ENCODE peak calls at places on chromosomes 16 and 17, in seven cellular contexts. L is activated CD4-positive, alpha-beta memory T cell treated with anti-CD3 and anti-CD28 coated beads, Interleukin-2, amount 10 ng/mL, durations not matched to agents 7 days and 5 days; S is C1 segment of cervical spinal cord; Q is upper lobe of right lung; V is breast epithelium; J is activated CD8-positive, alpha-beta memory T cell treated with anti-CD3 and anti-CD28 coated beads for 48 hours; Z is HS-27A. N is an unnamed sample.

GRCh38 chr17:2697611-2698162 is 13.9 kb downstream of the CLUH start:
- DNase-seq in L (no peak), S (no peak), Q (no peak), V (peak; percentile 34), J (no peak), Z (no peak), N (peak; percentile 62)

GRCh38 chr17:81601525-81602120 is 35.3 kb downstream of the NPLOC4 start:
- DNase-seq in L (peak; percentile 46), S (no peak), Q (no peak), V (no peak), J (no peak), Z (peak; percentile 9), N (no peak)

GRCh38 chr17:51064061-51064735 is 56.5 kb downstream of the SPAG9 start:
- DNase-seq in L (no peak), S (no peak), Q (no peak), V (no peak), J (no peak), Z (no peak), N (no peak)

GRCh38 chr16:51723016-51723724 is 572.1 kb upstream of the SALL1 start:
- DNase-seq in L (no peak), S (no peak), Q (no peak), V (no peak), J (no peak), Z (no peak), N (no peak)

GRCh38 chr17:67095803-67096202 is 51.4 kb downstream of the CACNG1 start:
- DNase-seq in L (no peak), S (no peak), Q (no peak), V (no peak), J (no peak), Z (no peak), N (no peak)

GRCh38 chr16:52398491-52398960 is 148.4 kb downstream of the TOX3 start:
- DNase-seq in L (no peak), S (no peak), Q (no peak), V (no peak), J (no peak), Z (no peak), N (no peak)

GRCh38 chr17:40363480-40363838 is 1.1 kb downstream of the GJD3 start:
- DNase-seq in L (no peak), S (no peak), Q (peak; percentile 79), V (no peak), J (no peak), Z (no peak), N (peak; percentile 60)

GRCh38 chr16:2057438-2057837 is 9.7 kb downstream of the TSC2 start:
- DNase-seq in L (no peak), S (no peak), Q (no peak), V (no peak), J (no peak), Z (no peak), N (no peak)

GRCh38 chr17:2916362-2916928 is 120.2 kb downstream of the RAP1GAP2 start:
- DNase-seq in L (no peak), S (no peak), Q (no peak), V (no peak), J (no peak), Z (no peak), N (no peak)

GRCh38 chr16:70374213-70374612 is 27.5 kb downstream of the DDX19A start:
- DNase-seq in L (no peak), S (no peak), Q (no peak), V (no peak), J (no peak), Z (no peak), N (no peak)

GRCh38 chr17:50564916-50565315 is 4.4 kb downstream of the CACNA1G start:
- DNase-seq in L (no peak), S (no peak), Q (no peak), V (no peak), J (no peak), Z (no peak), N (no peak)

GRCh38 chr17:82952019-82952418 is 112.2 kb upstream of the ZNF750 start:
- DNase-seq in L (no peak), S (no peak), Q (peak; percentile 41), V (peak; percentile 37), J (no peak), Z (no peak), N (peak; percentile 32)

GRCh38 chr17:73090396-73091202 is 1.9 kb downstream of the SLC39A11 start:
- DNase-seq in L (no peak), S (no peak), Q (no peak), V (no peak), J (no peak), Z (no peak), N (no peak)

GRCh38 chr16:85416267-85417109 is 196.6 kb upstream of the GSE1 start:
- DNase-seq in L (peak; percentile 72), S (no peak), Q (peak; percentile 94), V (peak; percentile 74), J (peak; percentile 60), Z (no peak), N (peak; percentile 67)

GRCh38 chr17:63116228-63116627 is 150.2 kb downstream of the TANC2 start:
- DNase-seq in L (no peak), S (no peak), Q (no peak), V (no peak), J (no peak), Z (no peak), N (no peak)

GRCh38 chr16:10835281-10835931 is 16.8 kb upstream of the TVP23A start:
- DNase-seq in L (peak; percentile 54), S (no peak), Q (peak; percentile 28), V (no peak), J (peak; percentile 19), Z (no peak), N (no peak)

GRCh38 chr16:82888616-82889015 is 261.8 kb downstream of the CDH13 start:
- DNase-seq in L (no peak), S (no peak), Q (no peak), V (no peak), J (no peak), Z (no peak), N (no peak)

N was measured in RWPE2.